ENCODE peak calls at places on chromosome 16, in eight cellular contexts. H is tibial artery, R is left lung, J is GM12864, V is thoracic aorta, D is lung, G is tibial nerve, P is ascending aorta. E is an unnamed sample.

GRCh38 chr16:55499951-55500350 is 8.9 kb upstream of the LPCAT2 start:
- DNase-seq in H (peak), R (no peak), J (no peak), V (no peak), D (peak), G (peak), P (no peak), E (no peak)

GRCh38 chr16:16992986-16993783 is 477.6 kb downstream of the XYLT1 start:
- DNase-seq in H (no peak), R (no peak), J (no peak), V (no peak), D (no peak), G (no peak), P (no peak), E (no peak)

GRCh38 chr16:84885024-84885910 is 65.5 kb downstream of the CRISPLD2 start:
- DNase-seq in H (no peak), R (no peak), J (no peak), V (no peak), D (no peak), G (peak), P (no peak), E (no peak)

GRCh38 chr16:88768041-88768876 is 16.8 kb downstream of the PIEZO1 start:
- DNase-seq in H (peak), R (peak), J (no peak), V (no peak), D (peak), G (no peak), P (no peak), E (no peak)

GRCh38 chr16:31331141-31331764 is 23.7 kb upstream of the ITGAX start:
- DNase-seq in H (no peak), R (no peak), J (no peak), V (no peak), D (no peak), G (no peak), P (no peak), E (no peak)

GRCh38 chr16:70402916-70403659 is 35.8 kb downstream of the ST3GAL2 start:
- DNase-seq in H (no peak), R (no peak), J (no peak), V (no peak), D (no peak), G (no peak), P (no peak), E (no peak)

GRCh38 chr16:20799599-20799998 is 6.7 kb downstream of the ERI2 start:
- DNase-seq in H (no peak), R (no peak), J (no peak), V (no peak), D (no peak), G (no peak), P (no peak), E (no peak)

GRCh38 chr16:48526058-48526957 is 83.7 kb downstream of the N4BP1 start:
- DNase-seq in H (no peak), R (peak), J (peak), V (no peak), D (no peak), G (no peak), P (no peak), E (no peak)

GRCh38 chr16:55501549-55502322 is 7.1 kb upstream of the LPCAT2 start:
- DNase-seq in H (peak), R (no peak), J (no peak), V (no peak), D (no peak), G (peak), P (no peak), E (no peak)

GRCh38 chr16:51540259-51540658 is 389.2 kb upstream of the SALL1 start:
- DNase-seq in H (no peak), R (no peak), J (no peak), V (no peak), D (no peak), G (no peak), P (no peak), E (no peak)

GRCh38 chr16:75566889-75567255 is 693 bp downstream of the GABARAPL2 start:
- DNase-seq in H (no peak), R (no peak), J (no peak), V (no peak), D (no peak), G (no peak), P (no peak), E (peak)

GRCh38 chr16:85166699-85167588 is 54.7 kb upstream of the CIBAR2 start:
- DNase-seq in H (no peak), R (no peak), J (no peak), V (no peak), D (no peak), G (no peak), P (no peak), E (no peak)

GRCh38 chr16:85220125-85220839 is 108.0 kb upstream of the CIBAR2 start:
- DNase-seq in H (no peak), R (peak), J (no peak), V (no peak), D (peak), G (peak), P (no peak), E (no peak)

GRCh38 chr16:7458144-7458543 is 125.5 kb downstream of the RBFOX1 start:
- DNase-seq in H (no peak), R (no peak), J (no peak), V (no peak), D (no peak), G (no peak), P (no peak), E (no peak)

GRCh38 chr16:85717393-85718152 is 28.8 kb upstream of the GINS2 start:
- DNase-seq in H (no peak), R (no peak), J (peak), V (no peak), D (peak), G (peak), P (no peak), E (peak)

GRCh38 chr16:58306327-58306726 is 11.5 kb upstream of the PRSS54 start:
- DNase-seq in H (no peak), R (no peak), J (peak), V (no peak), D (no peak), G (no peak), P (no peak), E (no peak)

GRCh38 chr16:27764869-27765675 is 215.1 kb downstream of the KATNIP start:
- DNase-seq in H (no peak), R (no peak), J (no peak), V (no peak), D (no peak), G (no peak), P (no peak), E (no peak)

GRCh38 chr16:69366431-69366830 is 14.8 kb upstream of the TMED6 start:
- DNase-seq in H (no peak), R (no peak), J (no peak), V (no peak), D (no peak), G (no peak), P (no peak), E (no peak)

GRCh38 chr16:59591480-59591879 is 857.4 kb upstream of the GOT2 start:
- DNase-seq in H (no peak), R (no peak), J (no peak), V (no peak), D (no peak), G (no peak), P (no peak), E (no peak)

GRCh38 chr16:85798901-85799496 is 345 bp downstream of the EMC8 start:
- DNase-seq in H (no peak), R (peak), J (no peak), V (no peak), D (no peak), G (no peak), P (no peak), E (peak)

GRCh38 chr16:87541004-87541881 is 48.4 kb upstream of the ZCCHC14 start:
- DNase-seq in H (peak), R (no peak), J (no peak), V (peak), D (no peak), G (no peak), P (peak), E (no peak)

GRCh38 chr16:58732545-58733247 is 1.4 kb downstream of the GOT2 start:
- DNase-seq in H (no peak), R (no peak), J (no peak), V (no peak), D (no peak), G (no peak), P (no peak), E (peak)

GRCh38 chr16:71383054-71383773 is 24.7 kb downstream of the CALB2 start:
- DNase-seq in H (no peak), R (no peak), J (no peak), V (no peak), D (no peak), G (no peak), P (no peak), E (no peak)

GRCh38 chr16:42069-42457 is 11.3 kb downstream of the POLR3K start:
- DNase-seq in H (no peak), R (no peak), J (no peak), V (no peak), D (no peak), G (no peak), P (no peak), E (no peak)

GRCh38 chr16:71711789-71712188 is 12.7 kb downstream of the PHLPP2 start:
- DNase-seq in H (no peak), R (no peak), J (no peak), V (no peak), D (no peak), G (no peak), P (no peak), E (no peak)

GRCh38 chr16:87391324-87391949 is 699 bp upstream of the MAP1LC3B start:
- DNase-seq in H (peak), R (peak), J (no peak), V (no peak), D (peak), G (peak), P (no peak), E (no peak)

GRCh38 chr16:68732068-68732680 is 4.9 kb upstream of the CDH1 start:
- DNase-seq in H (no peak), R (peak), J (no peak), V (no peak), D (peak), G (no peak), P (no peak), E (no peak)

GRCh38 chr16:11372073-11372923 is 27.0 kb downstream of the RMI2 start:
- DNase-seq in H (no peak), R (peak), J (no peak), V (no peak), D (no peak), G (no peak), P (no peak), E (no peak)

GRCh38 chr16:63983401-63983800 is 1138.5 kb downstream of the CDH11 start:
- DNase-seq in H (no peak), R (no peak), J (no peak), V (no peak), D (no peak), G (no peak), P (no peak), E (no peak)

GRCh38 chr16:54808890-54809289 is 121.8 kb upstream of the IRX5 start:
- DNase-seq in H (peak), R (no peak), J (no peak), V (no peak), D (no peak), G (no peak), P (no peak), E (no peak)

GRCh38 chr16:28261916-28262315 is 30.4 kb upstream of the SBK1 start:
- DNase-seq in H (no peak), R (no peak), J (no peak), V (no peak), D (no peak), G (no peak), P (no peak), E (no peak)

GRCh38 chr16:49462989-49463371 is 89.4 kb downstream of the C16orf78 start:
- DNase-seq in H (no peak), R (peak), J (no peak), V (no peak), D (no peak), G (no peak), P (no peak), E (no peak)

GRCh38 chr16:47780213-47780612 is 319.1 kb downstream of the PHKB start:
- DNase-seq in H (no peak), R (no peak), J (no peak), V (no peak), D (no peak), G (no peak), P (no peak), E (no peak)

GRCh38 chr16:83248735-83249469 is 558.9 kb upstream of the HSBP1 start:
- DNase-seq in H (no peak), R (no peak), J (no peak), V (no peak), D (no peak), G (no peak), P (no peak), E (no peak)

GRCh38 chr16:13439766-13440165 is 480.2 kb upstream of the ERCC4 start:
- DNase-seq in H (no peak), R (no peak), J (no peak), V (no peak), D (no peak), G (no peak), P (no peak), E (no peak)

GRCh38 chr16:48442379-48442778 is 57.2 kb upstream of the SIAH1 start:
- DNase-seq in H (no peak), R (no peak), J (no peak), V (no peak), D (no peak), G (no peak), P (no peak), E (no peak)

GRCh38 chr16:57677622-57678369 is 9.7 kb downstream of the ADGRG3 start:
- DNase-seq in H (no peak), R (no peak), J (no peak), V (no peak), D (no peak), G (no peak), P (no peak), E (no peak)

GRCh38 chr16:51399908-51400670 is 249.0 kb upstream of the SALL1 start:
- DNase-seq in H (no peak), R (no peak), J (no peak), V (no peak), D (no peak), G (no peak), P (no peak), E (no peak)

GRCh38 chr16:70750893-70751467 is 50.0 kb downstream of the VAC14 start:
- DNase-seq in H (peak), R (peak), J (no peak), V (peak), D (peak), G (peak), P (no peak), E (no peak)

GRCh38 chr16:51243836-51244483 is 92.9 kb upstream of the SALL1 start:
- DNase-seq in H (no peak), R (no peak), J (no peak), V (no peak), D (no peak), G (no peak), P (no peak), E (no peak)

DNA sequence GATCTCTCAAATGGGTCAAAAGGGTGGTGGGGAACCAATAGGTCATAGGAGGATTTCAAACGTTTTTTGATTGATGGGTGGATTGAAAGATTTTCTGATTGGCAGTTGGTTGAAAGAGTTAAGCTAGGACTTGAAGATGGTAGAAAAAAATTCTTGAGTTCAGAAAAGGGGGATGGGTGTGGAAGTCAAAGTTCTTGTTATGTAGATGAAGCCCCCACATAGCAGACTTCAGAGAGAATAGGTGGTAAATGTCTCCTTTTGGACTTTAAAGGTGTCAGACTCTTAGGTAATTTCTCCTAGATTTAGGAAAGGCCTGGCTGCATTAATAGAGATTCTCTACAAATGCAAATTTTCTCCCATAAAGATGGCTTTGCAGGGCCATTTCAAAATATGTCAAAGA is 163.3 kb downstream of the HS3ST4 start:
- DNase-seq in H (no peak), R (no peak), J (no peak), V (no peak), D (no peak), G (no peak), P (no peak), E (no peak)
- H3K4me3 ChIP-seq in H (no peak), R (no peak), J (no peak), V (no peak), D (no peak), G (no peak), P (no peak), E (no peak)

GRCh38 chr16:3311496-3311895 is 6.2 kb downstream of the ZNF75A start:
- DNase-seq in H (no peak), R (no peak), J (no peak), V (no peak), D (no peak), G (no peak), P (no peak), E (no peak)
- H3K4me3 ChIP-seq in H (no peak), R (no peak), J (no peak), V (no peak), D (no peak), G (no peak), P (no peak), E (no peak)

GRCh38 chr16:56643080-56643778 is 4.8 kb downstream of the MT1A start:
- DNase-seq in H (peak), R (peak), J (no peak), V (peak), D (peak), G (peak), P (peak), E (peak)
- H3K4me3 ChIP-seq in H (peak), R (peak), J (no peak), V (peak), D (no peak), G (peak), P (peak), E (no peak)

DNA sequence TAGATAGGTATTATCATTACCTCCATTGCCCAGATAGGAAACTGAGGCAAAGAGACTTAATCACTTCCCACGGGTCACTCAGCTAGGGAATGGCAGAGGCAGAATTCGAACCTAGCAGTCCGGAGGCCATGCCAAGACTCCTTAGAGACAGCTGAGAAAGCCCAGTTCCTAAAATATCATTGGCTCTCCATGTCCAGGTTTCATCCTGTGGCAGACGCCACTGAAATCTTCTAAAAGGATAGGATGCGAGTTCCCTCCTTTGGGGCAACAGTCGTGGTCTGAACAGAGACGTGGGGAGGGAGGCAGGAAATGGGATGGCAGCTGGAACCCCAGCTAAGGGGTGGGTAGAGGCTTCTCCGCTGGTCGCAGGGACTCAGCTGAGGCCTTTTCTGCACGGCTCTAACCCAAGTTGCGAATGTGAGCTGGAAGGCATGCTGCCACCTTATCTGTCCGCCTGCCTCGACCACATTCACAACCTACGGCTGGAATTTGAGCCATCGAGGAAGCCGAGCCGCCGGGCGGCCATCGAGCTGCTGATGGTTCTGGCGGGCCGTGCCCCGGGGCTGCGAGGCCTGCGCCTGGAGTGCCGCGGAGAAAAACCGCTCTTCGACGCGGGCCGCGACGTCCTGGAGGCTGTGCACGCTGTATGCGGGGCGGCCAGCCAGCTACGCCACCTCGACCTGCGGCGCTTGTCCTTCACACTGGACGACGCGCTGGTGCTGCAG is 1.9 kb upstream of the HSF4 start:
- DNase-seq in H (no peak), R (no peak), J (no peak), V (no peak), D (no peak), G (no peak), P (no peak), E (no peak)
- H3K4me3 ChIP-seq in H (peak), R (no peak), J (no peak), V (peak), D (no peak), G (peak), P (peak), E (peak)

GRCh38 chr16:74201561-74201960 is 95.1 kb upstream of the PSMD7 start:
- DNase-seq in H (no peak), R (no peak), J (no peak), V (no peak), D (no peak), G (no peak), P (no peak), E (no peak)

GRCh38 chr16:74199066-74199841 is 97.4 kb upstream of the PSMD7 start:
- DNase-seq in H (no peak), R (no peak), J (no peak), V (no peak), D (no peak), G (no peak), P (no peak), E (no peak)

GRCh38 chr16:74199842-74200124 is 96.8 kb upstream of the PSMD7 start:
- DNase-seq in H (no peak), R (no peak), J (no peak), V (no peak), D (no peak), G (no peak), P (no peak), E (no peak)
- H3K4me3 ChIP-seq in H (no peak), R (no peak), J (no peak), V (no peak), D (no peak), G (no peak), P (no peak), E (no peak)

DNA sequence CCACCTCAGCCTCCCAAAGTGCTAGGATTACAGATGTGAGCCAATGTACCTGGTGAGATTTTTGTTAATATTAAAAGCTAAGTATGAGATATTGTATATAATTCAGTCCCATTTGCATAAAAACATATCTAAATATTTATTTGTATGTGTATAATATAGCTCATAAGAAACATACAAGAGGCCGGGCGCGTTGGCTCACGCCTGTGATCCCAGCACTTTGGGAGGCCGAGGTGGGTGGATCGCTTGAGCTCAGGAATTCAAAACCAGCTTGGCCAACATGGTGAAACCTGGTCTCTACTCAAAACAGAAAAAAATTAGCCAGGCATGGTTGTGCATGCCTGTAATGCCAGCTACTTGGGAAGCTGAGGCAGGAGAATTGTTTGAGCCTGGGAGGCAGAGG is 16.8 kb upstream of the BCO1 start:
- DNase-seq in H (no peak), R (no peak), J (no peak), V (no peak), D (no peak), G (no peak), P (no peak), E (no peak)
- H3K4me3 ChIP-seq in H (no peak), R (no peak), J (no peak), V (no peak), D (no peak), G (no peak), P (no peak), E (no peak)

DNA sequence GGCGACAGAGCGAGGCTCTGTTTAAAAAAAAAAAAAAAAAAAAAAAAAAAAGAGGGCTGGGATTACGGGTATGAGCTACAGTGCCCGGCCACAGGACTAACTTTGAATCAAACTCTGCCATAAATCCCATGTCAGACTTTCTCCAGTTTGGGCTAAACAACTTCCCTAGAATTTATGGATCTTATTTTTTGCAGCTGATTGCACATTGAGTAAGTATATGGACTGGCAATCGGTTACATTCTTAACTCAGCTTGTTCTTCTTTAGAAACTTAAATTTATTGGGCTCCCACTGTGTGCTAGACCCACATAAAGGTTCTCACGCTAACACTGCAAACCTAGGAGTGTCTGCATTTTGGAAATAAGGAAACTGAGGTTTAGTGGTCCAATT is 788 bp upstream of the CBFB start:
- DNase-seq in H (no peak), R (no peak), J (no peak), V (no peak), D (no peak), G (no peak), P (no peak), E (no peak)
- H3K4me3 ChIP-seq in H (peak), R (peak), J (peak), V (peak), D (peak), G (no peak), P (peak), E (peak)

GRCh38 chr16:1380195-1380594 is 28.5 kb downstream of the GNPTG start:
- DNase-seq in H (no peak), R (no peak), J (no peak), V (no peak), D (no peak), G (no peak), P (no peak), E (no peak)
- H3K4me3 ChIP-seq in H (no peak), R (peak), J (no peak), V (no peak), D (no peak), G (no peak), P (no peak), E (no peak)